ENCODE peak calls at places on chromosomes 6 and 20, in five cellular contexts. Z, D, W, V and Q are unnamed samples. For H3K4me1, the result is how much of the 10 kb centered on the place peaks cover.

GRCh38 chr6:155171109-155171746 is 92.6 kb upstream of the CLDN20 start:
- DNase-seq in Z (peak), W (peak), D (no peak), V (no peak), Q (peak)

GRCh38 chr6:48280035-48280434 is 169.0 kb upstream of the PTCHD4 start:
- DNase-seq in Z (no peak), W (no peak), V (no peak), D (no peak), Q (no peak)

GRCh38 chr6:99178168-99178567 is 171.3 kb downstream of the FAXC start:
- DNase-seq in V (no peak), D (no peak), W (no peak), Z (no peak), Q (no peak)

GRCh38 chr6:165109011-165109410 is 200.4 kb downstream of the C6orf118 start:
- DNase-seq in W (no peak), Z (no peak), V (no peak), D (no peak), Q (no peak)

GRCh38 chr6:36925809-36926208 is 28.7 kb upstream of the PI16 start:
- DNase-seq in W (no peak), Z (no peak), D (no peak), V (no peak), Q (no peak)

GRCh38 chr6:143410859-143411270 is 39.6 kb downstream of the ADAT2 start:
- DNase-seq in D (no peak), V (no peak), Z (peak), W (no peak), Q (peak)

GRCh38 chr20:1269850-1270249 is 3.8 kb downstream of the SNPH start:
- DNase-seq in V (no peak), W (no peak), Z (no peak), D (no peak), Q (no peak)

GRCh38 chr20:4014031-4014474 is 1.3 kb downstream of the RNF24 start:
- DNase-seq in W (no peak), Z (peak), D (peak), V (no peak), Q (peak)

GRCh38 chr6:56911847-56912246 is 43.1 kb upstream of the BEND6 start:
- DNase-seq in D (no peak), V (no peak), W (no peak), Z (no peak), Q (peak)

GRCh38 chr6:152124432-152125074 is 317.1 kb downstream of the ESR1 start:
- DNase-seq in D (peak), V (no peak), W (peak), Z (peak), Q (peak)

GRCh38 chr20:63158845-63159244 is 57.1 kb downstream of the YTHDF1 start:
- DNase-seq in V (no peak), Z (no peak), D (no peak), W (no peak), Q (no peak)

GRCh38 chr20:24504331-24505285 is 35.2 kb downstream of the SYNDIG1 start:
- DNase-seq in V (no peak), D (no peak), Z (no peak), W (no peak), Q (no peak)

GRCh38 chr20:38145094-38146075 is 19.7 kb downstream of the TGM2 start:
- DNase-seq in D (no peak), V (no peak), W (no peak), Z (peak), Q (peak)

GRCh38 chr6:109305028-109305427 is 77.2 kb downstream of the CD164 start:
- DNase-seq in W (no peak), Z (no peak), V (no peak), D (no peak), Q (no peak)

GRCh38 chr20:23125625-23126191 is 39.6 kb upstream of the CD93 start:
- DNase-seq in Z (no peak), D (no peak), V (no peak), W (no peak), Q (peak)

GRCh38 chr6:17768388-17768787 is 61.7 kb upstream of the NUP153 start:
- DNase-seq in W (no peak), V (no peak), D (no peak), Z (no peak), Q (peak)

GRCh38 chr6:33697845-33698244 is 13.7 kb downstream of the UQCC2 start:
- DNase-seq in D (no peak), V (no peak), Z (no peak), W (no peak), Q (no peak)

GRCh38 chr6:52307900-52308372 is 23.4 kb upstream of the MCM3 start:
- DNase-seq in D (no peak), W (no peak), V (no peak), Z (no peak), Q (no peak)

GRCh38 chr20:49894073-49894470 is 21.3 kb downstream of the SPATA2 start:
- DNase-seq in Z (no peak), W (no peak), V (no peak), D (no peak), Q (no peak)

GRCh38 chr20:49891486-49891885 is 23.8 kb downstream of the SPATA2 start:
- DNase-seq in W (no peak), V (no peak), D (no peak), Z (no peak), Q (no peak)

GRCh38 chr20:49892260-49893216 is 22.8 kb downstream of the SPATA2 start:
- DNase-seq in D (no peak), W (no peak), Z (no peak), V (no peak), Q (no peak)

GRCh38 chr20:49890651-49891361 is 24.5 kb downstream of the SPATA2 start:
- DNase-seq in V (no peak), D (peak), Z (no peak), W (no peak), Q (no peak)

GRCh38 chr20:49893242-49894072 is 21.9 kb downstream of the SPATA2 start:
- DNase-seq in Z (no peak), V (no peak), D (no peak), W (no peak), Q (peak)
- TF ChIP-seq USF2 in Z (no peak), V (no peak), D (no peak), W (no peak), Q (no peak)

GRCh38 chr6:136763716-136764521 is 28.4 kb downstream of the MAP3K5 start:
- DNase-seq in D (no peak), Z (no peak), W (no peak), V (no peak), Q (no peak)
- H3K4me1 ChIP-seq in D (under half), Z (under half), W (half or more), V (under half), Q (under half)

DNA sequence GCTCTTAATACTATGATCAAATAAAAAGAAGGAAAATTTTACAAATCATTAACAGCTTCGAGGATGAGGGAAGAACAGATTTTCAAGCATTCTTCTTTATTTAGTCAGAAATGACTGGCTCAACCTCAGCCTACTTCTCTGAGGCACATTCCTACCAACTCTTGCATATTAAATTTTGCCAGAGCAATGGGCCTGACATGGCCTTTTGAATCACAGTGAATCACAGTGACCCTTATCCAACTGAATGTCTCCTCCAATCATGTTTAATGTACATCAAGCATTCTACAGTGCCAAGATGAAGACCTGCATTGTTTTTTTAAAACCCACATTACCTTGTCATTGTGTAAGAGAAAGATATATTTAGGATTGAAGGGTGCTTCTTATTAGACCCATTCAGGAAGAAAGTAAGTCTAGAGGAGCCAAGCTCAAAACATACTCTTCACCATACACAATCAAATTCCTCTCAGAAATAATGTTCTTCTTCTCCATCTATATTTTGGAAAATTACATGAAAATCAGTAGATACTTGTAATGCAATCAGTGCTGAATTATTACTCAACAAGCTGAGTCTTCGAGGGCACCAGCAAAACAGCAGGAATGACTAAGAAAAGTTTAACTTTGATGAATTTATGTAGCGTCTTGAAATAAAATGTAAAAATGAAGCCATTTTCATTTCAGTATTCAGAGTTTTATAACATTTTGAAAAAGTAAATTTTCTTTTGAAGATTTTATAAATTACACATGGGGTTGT is 44.1 kb upstream of the MOXD1 start:
- DNase-seq in Z (peak), D (no peak), V (no peak), W (no peak), Q (peak)
- TF ChIP-seq USF2 in Z (no peak), D (no peak), V (no peak), W (no peak), Q (no peak)

GRCh38 chr6:144415835-144416237 is 130.7 kb downstream of the UTRN start:
- DNase-seq in Z (peak), W (no peak), V (no peak), D (no peak), Q (peak)
- H3K4me1 ChIP-seq in Z (half or more), W (under half), V (under half), D (under half), Q (under half)

GRCh38 chr6:127058027-127058426 is 60.4 kb upstream of the RSPO3 start:
- DNase-seq in V (no peak), D (no peak), W (no peak), Z (no peak), Q (peak)
- TF ChIP-seq USF2 in V (no peak), D (no peak), W (no peak), Z (no peak), Q (no peak)